ENCODE peak calls at places on chromosomes 12 and 14, in seven cellular contexts. One of them, this sample, is unnamed.

GRCh38 chr12:51265024-51265423 is 5.2 kb downstream of the SMAGP start:
- ATAC-seq in activated naive CD4-positive, alpha-beta T cell treated with anti-CD3 and anti-CD28 coated beads, Interleukin-2, amount 50 U/mL, for 72 hours: peak
- ATAC-seq in effector memory CD8-positive, alpha-beta T cell: peak
- ATAC-seq in Right ventricle myocardium superior: no peak
- ATAC-seq in activated T-cell treated with anti-CD3 and anti-CD28 coated beads, Interleukin-2, amount 50 U/mL, for 72 hours: peak
- ATAC-seq in gastroesophageal sphincter: no peak
- ATAC-seq in upper lobe of right lung: no peak
- ATAC-seq in this sample: peak

GRCh38 chr14:75359098-75359497 is 68.7 kb upstream of the JDP2 start:
- ATAC-seq in activated naive CD4-positive, alpha-beta T cell treated with anti-CD3 and anti-CD28 coated beads, Interleukin-2, amount 50 U/mL, for 72 hours: no peak
- ATAC-seq in effector memory CD8-positive, alpha-beta T cell: no peak
- ATAC-seq in Right ventricle myocardium superior: no peak
- ATAC-seq in activated T-cell treated with anti-CD3 and anti-CD28 coated beads, Interleukin-2, amount 50 U/mL, for 72 hours: no peak
- ATAC-seq in gastroesophageal sphincter: no peak
- ATAC-seq in upper lobe of right lung: no peak
- ATAC-seq in this sample: no peak

GRCh38 chr12:30457621-30458289 is 237.9 kb downstream of the IPO8 start:
- ATAC-seq in activated naive CD4-positive, alpha-beta T cell treated with anti-CD3 and anti-CD28 coated beads, Interleukin-2, amount 50 U/mL, for 72 hours: no peak
- ATAC-seq in effector memory CD8-positive, alpha-beta T cell: no peak
- ATAC-seq in Right ventricle myocardium superior: peak
- ATAC-seq in activated T-cell treated with anti-CD3 and anti-CD28 coated beads, Interleukin-2, amount 50 U/mL, for 72 hours: no peak
- ATAC-seq in gastroesophageal sphincter: peak
- ATAC-seq in upper lobe of right lung: no peak
- ATAC-seq in this sample: no peak

GRCh38 chr14:64208981-64209380 is 85.2 kb downstream of the ESR2 start:
- ATAC-seq in activated naive CD4-positive, alpha-beta T cell treated with anti-CD3 and anti-CD28 coated beads, Interleukin-2, amount 50 U/mL, for 72 hours: no peak
- ATAC-seq in effector memory CD8-positive, alpha-beta T cell: no peak
- ATAC-seq in Right ventricle myocardium superior: peak
- ATAC-seq in activated T-cell treated with anti-CD3 and anti-CD28 coated beads, Interleukin-2, amount 50 U/mL, for 72 hours: no peak
- ATAC-seq in gastroesophageal sphincter: no peak
- ATAC-seq in upper lobe of right lung: peak
- ATAC-seq in this sample: no peak

GRCh38 chr12:88416155-88416554 is 164.1 kb downstream of the KITLG start:
- ATAC-seq in activated naive CD4-positive, alpha-beta T cell treated with anti-CD3 and anti-CD28 coated beads, Interleukin-2, amount 50 U/mL, for 72 hours: no peak
- ATAC-seq in effector memory CD8-positive, alpha-beta T cell: no peak
- ATAC-seq in Right ventricle myocardium superior: no peak
- ATAC-seq in activated T-cell treated with anti-CD3 and anti-CD28 coated beads, Interleukin-2, amount 50 U/mL, for 72 hours: no peak
- ATAC-seq in gastroesophageal sphincter: no peak
- ATAC-seq in upper lobe of right lung: no peak
- ATAC-seq in this sample: no peak

GRCh38 chr14:73796881-73797539 is 54.6 kb upstream of the PTGR2 start:
- ATAC-seq in activated naive CD4-positive, alpha-beta T cell treated with anti-CD3 and anti-CD28 coated beads, Interleukin-2, amount 50 U/mL, for 72 hours: no peak
- ATAC-seq in effector memory CD8-positive, alpha-beta T cell: no peak
- ATAC-seq in Right ventricle myocardium superior: no peak
- ATAC-seq in activated T-cell treated with anti-CD3 and anti-CD28 coated beads, Interleukin-2, amount 50 U/mL, for 72 hours: no peak
- ATAC-seq in gastroesophageal sphincter: no peak
- ATAC-seq in upper lobe of right lung: no peak
- ATAC-seq in this sample: no peak

GRCh38 chr14:34223302-34224150 is 238.5 kb downstream of the SPTSSA start:
- ATAC-seq in activated naive CD4-positive, alpha-beta T cell treated with anti-CD3 and anti-CD28 coated beads, Interleukin-2, amount 50 U/mL, for 72 hours: no peak
- ATAC-seq in effector memory CD8-positive, alpha-beta T cell: no peak
- ATAC-seq in Right ventricle myocardium superior: no peak
- ATAC-seq in activated T-cell treated with anti-CD3 and anti-CD28 coated beads, Interleukin-2, amount 50 U/mL, for 72 hours: no peak
- ATAC-seq in gastroesophageal sphincter: no peak
- ATAC-seq in upper lobe of right lung: no peak
- ATAC-seq in this sample: no peak

GRCh38 chr14:95741051-95741490 is 27.1 kb upstream of the TCL1A start:
- ATAC-seq in activated naive CD4-positive, alpha-beta T cell treated with anti-CD3 and anti-CD28 coated beads, Interleukin-2, amount 50 U/mL, for 72 hours: no peak
- ATAC-seq in effector memory CD8-positive, alpha-beta T cell: no peak
- ATAC-seq in Right ventricle myocardium superior: no peak
- ATAC-seq in activated T-cell treated with anti-CD3 and anti-CD28 coated beads, Interleukin-2, amount 50 U/mL, for 72 hours: no peak
- ATAC-seq in gastroesophageal sphincter: no peak
- ATAC-seq in upper lobe of right lung: no peak
- ATAC-seq in this sample: no peak

GRCh38 chr12:94585624-94586023 is 64.7 kb downstream of the TMCC3 start:
- ATAC-seq in activated naive CD4-positive, alpha-beta T cell treated with anti-CD3 and anti-CD28 coated beads, Interleukin-2, amount 50 U/mL, for 72 hours: no peak
- ATAC-seq in effector memory CD8-positive, alpha-beta T cell: no peak
- ATAC-seq in Right ventricle myocardium superior: no peak
- ATAC-seq in activated T-cell treated with anti-CD3 and anti-CD28 coated beads, Interleukin-2, amount 50 U/mL, for 72 hours: no peak
- ATAC-seq in gastroesophageal sphincter: no peak
- ATAC-seq in upper lobe of right lung: no peak
- ATAC-seq in this sample: no peak

GRCh38 chr14:66853311-66853710 is 335.9 kb upstream of the GARIN2 start:
- ATAC-seq in activated naive CD4-positive, alpha-beta T cell treated with anti-CD3 and anti-CD28 coated beads, Interleukin-2, amount 50 U/mL, for 72 hours: no peak
- ATAC-seq in effector memory CD8-positive, alpha-beta T cell: no peak
- ATAC-seq in Right ventricle myocardium superior: no peak
- ATAC-seq in activated T-cell treated with anti-CD3 and anti-CD28 coated beads, Interleukin-2, amount 50 U/mL, for 72 hours: no peak
- ATAC-seq in gastroesophageal sphincter: no peak
- ATAC-seq in upper lobe of right lung: no peak
- ATAC-seq in this sample: no peak

GRCh38 chr12:103431950-103432349 is 63.8 kb downstream of the C12orf42 start:
- ATAC-seq in activated naive CD4-positive, alpha-beta T cell treated with anti-CD3 and anti-CD28 coated beads, Interleukin-2, amount 50 U/mL, for 72 hours: no peak
- ATAC-seq in effector memory CD8-positive, alpha-beta T cell: no peak
- ATAC-seq in Right ventricle myocardium superior: no peak
- ATAC-seq in activated T-cell treated with anti-CD3 and anti-CD28 coated beads, Interleukin-2, amount 50 U/mL, for 72 hours: no peak
- ATAC-seq in gastroesophageal sphincter: no peak
- ATAC-seq in upper lobe of right lung: peak
- ATAC-seq in this sample: no peak

GRCh38 chr14:106276326-106277267 is 750.2 kb downstream of the TMEM121 start:
- ATAC-seq in activated naive CD4-positive, alpha-beta T cell treated with anti-CD3 and anti-CD28 coated beads, Interleukin-2, amount 50 U/mL, for 72 hours: peak
- ATAC-seq in effector memory CD8-positive, alpha-beta T cell: peak
- ATAC-seq in Right ventricle myocardium superior: no peak
- ATAC-seq in activated T-cell treated with anti-CD3 and anti-CD28 coated beads, Interleukin-2, amount 50 U/mL, for 72 hours: peak
- ATAC-seq in gastroesophageal sphincter: no peak
- ATAC-seq in upper lobe of right lung: no peak
- ATAC-seq in this sample: peak

GRCh38 chr12:40015360-40015759 is 90.5 kb downstream of the SLC2A13 start:
- ATAC-seq in activated naive CD4-positive, alpha-beta T cell treated with anti-CD3 and anti-CD28 coated beads, Interleukin-2, amount 50 U/mL, for 72 hours: peak
- ATAC-seq in effector memory CD8-positive, alpha-beta T cell: no peak
- ATAC-seq in Right ventricle myocardium superior: no peak
- ATAC-seq in activated T-cell treated with anti-CD3 and anti-CD28 coated beads, Interleukin-2, amount 50 U/mL, for 72 hours: peak
- ATAC-seq in gastroesophageal sphincter: no peak
- ATAC-seq in upper lobe of right lung: no peak
- ATAC-seq in this sample: peak

GRCh38 chr12:49790741-49791140 is 37.5 kb downstream of the NCKAP5L start:
- ATAC-seq in activated naive CD4-positive, alpha-beta T cell treated with anti-CD3 and anti-CD28 coated beads, Interleukin-2, amount 50 U/mL, for 72 hours: no peak
- ATAC-seq in effector memory CD8-positive, alpha-beta T cell: no peak
- ATAC-seq in Right ventricle myocardium superior: no peak
- ATAC-seq in activated T-cell treated with anti-CD3 and anti-CD28 coated beads, Interleukin-2, amount 50 U/mL, for 72 hours: no peak
- ATAC-seq in gastroesophageal sphincter: no peak
- ATAC-seq in upper lobe of right lung: no peak
- ATAC-seq in this sample: no peak

GRCh38 chr12:113234483-113234882 is 13.2 kb downstream of the TPCN1 start:
- ATAC-seq in activated naive CD4-positive, alpha-beta T cell treated with anti-CD3 and anti-CD28 coated beads, Interleukin-2, amount 50 U/mL, for 72 hours: no peak
- ATAC-seq in effector memory CD8-positive, alpha-beta T cell: no peak
- ATAC-seq in Right ventricle myocardium superior: no peak
- ATAC-seq in activated T-cell treated with anti-CD3 and anti-CD28 coated beads, Interleukin-2, amount 50 U/mL, for 72 hours: no peak
- ATAC-seq in gastroesophageal sphincter: no peak
- ATAC-seq in upper lobe of right lung: no peak
- ATAC-seq in this sample: no peak

GRCh38 chr14:68704736-68705720 is 87.8 kb downstream of the ZFP36L1 start:
- ATAC-seq in activated naive CD4-positive, alpha-beta T cell treated with anti-CD3 and anti-CD28 coated beads, Interleukin-2, amount 50 U/mL, for 72 hours: no peak
- ATAC-seq in effector memory CD8-positive, alpha-beta T cell: no peak
- ATAC-seq in Right ventricle myocardium superior: no peak
- ATAC-seq in activated T-cell treated with anti-CD3 and anti-CD28 coated beads, Interleukin-2, amount 50 U/mL, for 72 hours: no peak
- ATAC-seq in gastroesophageal sphincter: peak
- ATAC-seq in upper lobe of right lung: peak
- ATAC-seq in this sample: no peak

GRCh38 chr12:106581543-106582263 is 1.1 kb upstream of the RFX4 start:
- ATAC-seq in activated naive CD4-positive, alpha-beta T cell treated with anti-CD3 and anti-CD28 coated beads, Interleukin-2, amount 50 U/mL, for 72 hours: no peak
- ATAC-seq in effector memory CD8-positive, alpha-beta T cell: no peak
- ATAC-seq in Right ventricle myocardium superior: peak
- ATAC-seq in activated T-cell treated with anti-CD3 and anti-CD28 coated beads, Interleukin-2, amount 50 U/mL, for 72 hours: no peak
- ATAC-seq in gastroesophageal sphincter: no peak
- ATAC-seq in upper lobe of right lung: peak
- ATAC-seq in this sample: no peak

GRCh38 chr14:21749306-21749868 is 75.8 kb upstream of the OR4E1 start:
- ATAC-seq in activated naive CD4-positive, alpha-beta T cell treated with anti-CD3 and anti-CD28 coated beads, Interleukin-2, amount 50 U/mL, for 72 hours: peak
- ATAC-seq in effector memory CD8-positive, alpha-beta T cell: peak
- ATAC-seq in Right ventricle myocardium superior: no peak
- ATAC-seq in activated T-cell treated with anti-CD3 and anti-CD28 coated beads, Interleukin-2, amount 50 U/mL, for 72 hours: peak
- ATAC-seq in gastroesophageal sphincter: no peak
- ATAC-seq in upper lobe of right lung: no peak
- ATAC-seq in this sample: peak

GRCh38 chr14:89507521-89507920 is 90.5 kb upstream of the FOXN3 start:
- ATAC-seq in activated naive CD4-positive, alpha-beta T cell treated with anti-CD3 and anti-CD28 coated beads, Interleukin-2, amount 50 U/mL, for 72 hours: peak
- ATAC-seq in effector memory CD8-positive, alpha-beta T cell: peak
- ATAC-seq in Right ventricle myocardium superior: no peak
- ATAC-seq in activated T-cell treated with anti-CD3 and anti-CD28 coated beads, Interleukin-2, amount 50 U/mL, for 72 hours: peak
- ATAC-seq in gastroesophageal sphincter: no peak
- ATAC-seq in upper lobe of right lung: no peak
- ATAC-seq in this sample: peak

GRCh38 chr12:51771008-51771407 is 77.5 kb downstream of the FIGNL2 start:
- ATAC-seq in activated naive CD4-positive, alpha-beta T cell treated with anti-CD3 and anti-CD28 coated beads, Interleukin-2, amount 50 U/mL, for 72 hours: no peak
- ATAC-seq in effector memory CD8-positive, alpha-beta T cell: no peak
- ATAC-seq in Right ventricle myocardium superior: peak
- ATAC-seq in activated T-cell treated with anti-CD3 and anti-CD28 coated beads, Interleukin-2, amount 50 U/mL, for 72 hours: no peak
- ATAC-seq in gastroesophageal sphincter: no peak
- ATAC-seq in upper lobe of right lung: no peak
- ATAC-seq in this sample: no peak

GRCh38 chr14:61033024-61033423 is 52.0 kb downstream of the SLC38A6 start:
- ATAC-seq in activated naive CD4-positive, alpha-beta T cell treated with anti-CD3 and anti-CD28 coated beads, Interleukin-2, amount 50 U/mL, for 72 hours: no peak
- ATAC-seq in effector memory CD8-positive, alpha-beta T cell: no peak
- ATAC-seq in Right ventricle myocardium superior: no peak
- ATAC-seq in activated T-cell treated with anti-CD3 and anti-CD28 coated beads, Interleukin-2, amount 50 U/mL, for 72 hours: no peak
- ATAC-seq in gastroesophageal sphincter: no peak
- ATAC-seq in upper lobe of right lung: no peak
- ATAC-seq in this sample: no peak

GRCh38 chr12:24071842-24072241 is 122.4 kb upstream of the SOX5 start:
- ATAC-seq in activated naive CD4-positive, alpha-beta T cell treated with anti-CD3 and anti-CD28 coated beads, Interleukin-2, amount 50 U/mL, for 72 hours: no peak
- ATAC-seq in effector memory CD8-positive, alpha-beta T cell: no peak
- ATAC-seq in Right ventricle myocardium superior: no peak
- ATAC-seq in activated T-cell treated with anti-CD3 and anti-CD28 coated beads, Interleukin-2, amount 50 U/mL, for 72 hours: no peak
- ATAC-seq in gastroesophageal sphincter: no peak
- ATAC-seq in upper lobe of right lung: no peak
- ATAC-seq in this sample: no peak

GRCh38 chr12:1464925-1465324 is 129.5 kb downstream of the FBXL14 start:
- ATAC-seq in activated naive CD4-positive, alpha-beta T cell treated with anti-CD3 and anti-CD28 coated beads, Interleukin-2, amount 50 U/mL, for 72 hours: no peak
- ATAC-seq in effector memory CD8-positive, alpha-beta T cell: no peak
- ATAC-seq in Right ventricle myocardium superior: no peak
- ATAC-seq in activated T-cell treated with anti-CD3 and anti-CD28 coated beads, Interleukin-2, amount 50 U/mL, for 72 hours: no peak
- ATAC-seq in gastroesophageal sphincter: no peak
- ATAC-seq in upper lobe of right lung: no peak
- ATAC-seq in this sample: no peak

GRCh38 chr12:54032627-54033100 is at the start of gene HOXC5:
- ATAC-seq in activated naive CD4-positive, alpha-beta T cell treated with anti-CD3 and anti-CD28 coated beads, Interleukin-2, amount 50 U/mL, for 72 hours: peak
- ATAC-seq in effector memory CD8-positive, alpha-beta T cell: peak
- ATAC-seq in Right ventricle myocardium superior: peak
- ATAC-seq in activated T-cell treated with anti-CD3 and anti-CD28 coated beads, Interleukin-2, amount 50 U/mL, for 72 hours: peak
- ATAC-seq in gastroesophageal sphincter: peak
- ATAC-seq in upper lobe of right lung: peak
- ATAC-seq in this sample: no peak

GRCh38 chr14:69614592-69614991 is 3.2 kb downstream of the SUSD6 start:
- ATAC-seq in activated naive CD4-positive, alpha-beta T cell treated with anti-CD3 and anti-CD28 coated beads, Interleukin-2, amount 50 U/mL, for 72 hours: no peak
- ATAC-seq in effector memory CD8-positive, alpha-beta T cell: no peak
- ATAC-seq in Right ventricle myocardium superior: no peak
- ATAC-seq in activated T-cell treated with anti-CD3 and anti-CD28 coated beads, Interleukin-2, amount 50 U/mL, for 72 hours: no peak
- ATAC-seq in gastroesophageal sphincter: no peak
- ATAC-seq in upper lobe of right lung: peak
- ATAC-seq in this sample: no peak

This sample was measured in activated T-helper 17 cell treated with anti-CD3 and anti-CD28 coated beads, Interleukin-2, amount 50 U/mL, for 72 hours.